ENCODE peak calls at places on chromosomes 13 and 19, in four cellular contexts. M, R, H and T are unnamed samples.
A peak's percentile ranks its signal among the peaks of the same experiment; 100 is the strongest.

GRCh38 chr19:17943284-17944221 is 10.7 kb downstream of the CCDC124 start:
- DNase-seq in M (no peak), H (peak; percentile 78), R (no peak), T (peak; percentile 90)

GRCh38 chr13:97015661-97016350 is 21.5 kb upstream of the OXGR1 start:
- DNase-seq in R (no peak), M (no peak), H (no peak), T (no peak)

GRCh38 chr13:45336025-45336800 is 4.8 kb downstream of the TPT1 start:
- DNase-seq in M (no peak), H (no peak), R (no peak), T (no peak)

GRCh38 chr13:69264362-69265334 is 843.0 kb upstream of the ATXN8OS start:
- DNase-seq in H (peak; percentile 8), R (no peak), M (no peak), T (peak; percentile 5)

GRCh38 chr19:40217921-40218890 is at the start of gene TTC9B:
- DNase-seq in M (peak; percentile 17), R (no peak), H (peak; percentile 89), T (peak; percentile 91)

GRCh38 chr13:111275382-111275781 is 45.1 kb upstream of the TEX29 start:
- DNase-seq in H (no peak), R (no peak), M (no peak), T (no peak)

GRCh38 chr13:40958655-40959054 is 60.5 kb downstream of the ELF1 start:
- DNase-seq in M (no peak), R (no peak), H (no peak), T (no peak)

GRCh38 chr19:18644144-18645034 is 7.6 kb downstream of the KLHL26 start:
- DNase-seq in M (no peak), H (no peak), R (no peak), T (no peak)

GRCh38 chr19:53813996-53814395 is 10.1 kb downstream of the NLRP12 start:
- DNase-seq in H (no peak), R (no peak), M (no peak), T (no peak)

GRCh38 chr13:110127986-110128511 is 178.9 kb downstream of the COL4A1 start:
- DNase-seq in R (no peak), H (no peak), M (no peak), T (no peak)

GRCh38 chr13:103671547-103671946 is 605.3 kb upstream of the SLC10A2 start:
- DNase-seq in H (no peak), M (no peak), R (no peak), T (no peak)

GRCh38 chr19:2184422-2185012 is 20.8 kb downstream of the DOT1L start:
- DNase-seq in H (no peak), R (no peak), M (no peak), T (no peak)

GRCh38 chr13:66835040-66835628 is 395.0 kb downstream of the PCDH9 start:
- DNase-seq in M (peak; percentile 61), R (no peak), H (peak; percentile 27), T (no peak)

GRCh38 chr19:19137556-19138109 is 645 bp downstream of the TMEM161A start:
- DNase-seq in H (no peak), M (no peak), R (no peak), T (peak; percentile 47)

GRCh38 chr19:45990113-45990728 is 5.0 kb upstream of the CCDC61 start:
- DNase-seq in M (no peak), R (no peak), H (no peak), T (no peak)

GRCh38 chr19:38898788-38899446 is 501 bp downstream of the SIRT2 start:
- DNase-seq in H (no peak), M (no peak), R (no peak), T (no peak)

GRCh38 chr19:29576043-29576442 is 30.0 kb upstream of the POP4 start:
- DNase-seq in R (no peak), H (no peak), M (no peak), T (no peak)

GRCh38 chr13:21576424-21576823 is 27.5 kb downstream of the MICU2 start:
- DNase-seq in H (no peak), M (no peak), R (no peak), T (peak; percentile 14)

GRCh38 chr13:66546534-66547379 is 683.4 kb downstream of the PCDH9 start:
- DNase-seq in R (no peak), M (no peak), H (no peak), T (no peak)

GRCh38 chr13:94480672-94481145 is 1.2 kb upstream of the DCT start:
- DNase-seq in R (no peak), M (no peak), H (no peak), T (no peak)

GRCh38 chr19:24000656-24001055 is 86.0 kb downstream of the ZNF726 start:
- DNase-seq in H (no peak), M (no peak), R (no peak), T (no peak)

GRCh38 chr19:5664515-5664914 is 15.8 kb downstream of the MICOS13 start:
- DNase-seq in R (peak; percentile 2), H (no peak), M (no peak), T (no peak)

GRCh38 chr13:113157206-113157928 is 1.1 kb upstream of the PROZ start:
- DNase-seq in M (no peak), R (no peak), H (no peak), T (no peak)

GRCh38 chr13:66657165-66657895 is 572.8 kb downstream of the PCDH9 start:
- DNase-seq in M (no peak), H (peak; percentile 11), R (peak; percentile 53), T (no peak)

GRCh38 chr19:39138221-39139211 is 12.9 kb downstream of the PAK4 start:
- DNase-seq in H (no peak), R (no peak), M (no peak), T (no peak)

GRCh38 chr13:43057653-43058317 is 34.4 kb downstream of the DNAJC15 start:
- DNase-seq in M (no peak), R (no peak), H (no peak), T (no peak)

GRCh38 chr19:35879770-35880317 is 11.5 kb downstream of the APLP1 start:
- DNase-seq in M (peak; percentile 69), H (peak; percentile 96), R (peak; percentile 93), T (peak; percentile 91)

GRCh38 chr19:13864513-13865242 is 12.3 kb upstream of the NANOS3 start:
- DNase-seq in H (peak; percentile 53), M (no peak), R (no peak), T (no peak)

GRCh38 chr13:20206836-20207235 is 14.1 kb upstream of the GJB2 start:
- DNase-seq in H (no peak), M (no peak), R (no peak), T (peak; percentile 13)

GRCh38 chr19:4061683-4062575 is 4.8 kb downstream of the ZBTB7A start:
- DNase-seq in M (no peak), H (peak; percentile 27), R (peak; percentile 74), T (no peak)

GRCh38 chr13:87678353-87678752 is 7.2 kb downstream of the SLITRK5 start:
- DNase-seq in H (no peak), R (no peak), M (no peak), T (no peak)

GRCh38 chr19:40815223-40815622 is 16.2 kb downstream of the EGLN2 start:
- DNase-seq in R (peak; percentile 22), H (no peak), M (no peak), T (no peak)

GRCh38 chr13:85503797-85504196 is 295.4 kb downstream of the SLITRK6 start:
- DNase-seq in M (no peak), H (no peak), R (no peak), T (no peak)

GRCh38 chr13:28558126-28558525 is 63.2 kb upstream of the FLT1 start:
- DNase-seq in M (no peak), H (no peak), R (no peak), T (no peak)

GRCh38 chr19:2135474-2136402 is 15.6 kb downstream of the AP3D1 start:
- DNase-seq in H (no peak), R (peak; percentile 36), M (no peak), T (no peak)